ENCODE peak calls at places on chromosome 10, in five cellular contexts. Y, D, H, A and N are unnamed samples.

GRCh38 chr10:92573091-92573797 is 649 bp downstream of the IDE start:
- DNase-seq in Y (peak; percentile 26), D (peak; percentile 54), H (peak; percentile 23), A (no peak), N (peak; percentile 48)

GRCh38 chr10:119658274-119658673 is 7.1 kb downstream of the BAG3 start:
- DNase-seq in Y (peak; percentile 89), D (no peak), H (no peak), A (no peak), N (peak; percentile 97)

GRCh38 chr10:29841724-29842649 is 207.2 kb upstream of the SVIL start:
- DNase-seq in Y (peak; percentile 61), D (peak; percentile 87), H (peak; percentile 91), A (peak; percentile 63), N (no peak)

GRCh38 chr10:125159932-125160855 is at the start of gene CTBP2:
- DNase-seq in Y (no peak), D (peak; percentile 85), H (peak; percentile 49), A (no peak), N (peak; percentile 49)

GRCh38 chr10:60375293-60376004 is 14.2 kb downstream of the ANK3 start:
- DNase-seq in Y (no peak), D (no peak), H (no peak), A (no peak), N (no peak)

GRCh38 chr10:48240196-48240595 is 34.3 kb downstream of the FRMPD2 start:
- DNase-seq in Y (no peak), D (no peak), H (no peak), A (no peak), N (no peak)

GRCh38 chr10:124994573-124995473 is 52.9 kb downstream of the ZRANB1 start:
- DNase-seq in Y (no peak), D (no peak), H (no peak), A (no peak), N (no peak)

GRCh38 chr10:69407621-69408301 is 9.0 kb downstream of the TACR2 start:
- DNase-seq in Y (no peak), D (peak; percentile 48), H (no peak), A (no peak), N (no peak)

GRCh38 chr10:128130051-128130450 is 3.8 kb upstream of the MKI67 start:
- DNase-seq in Y (peak; percentile 56), D (no peak), H (no peak), A (no peak), N (peak; percentile 69)

GRCh38 chr10:122648599-122649428 is 50.8 kb downstream of the C10orf120 start:
- DNase-seq in Y (no peak), D (peak; percentile 33), H (peak; percentile 43), A (peak; percentile 25), N (peak; percentile 35)

GRCh38 chr10:62502995-62503613 is 128.9 kb downstream of the ZNF365 start:
- DNase-seq in Y (no peak), D (no peak), H (no peak), A (no peak), N (peak; percentile 12)

GRCh38 chr10:46282460-46283216 is 4.2 kb upstream of the ANTXRL start:
- DNase-seq in Y (peak; percentile 56), D (peak; percentile 69), H (no peak), A (no peak), N (peak; percentile 83)

GRCh38 chr10:90447836-90448235 is 410.0 kb downstream of the HTR7 start:
- DNase-seq in Y (peak; percentile 8), D (peak; percentile 72), H (peak; percentile 52), A (peak; percentile 65), N (no peak)

GRCh38 chr10:18079665-18080295 is 60.4 kb upstream of the CACNB2 start:
- DNase-seq in Y (no peak), D (no peak), H (no peak), A (no peak), N (peak; percentile 47)